ENCODE peak calls at places on chromosomes 3 and 15, in ten cellular contexts. Z, V, Y, B, N, W, C, H, I and X are unnamed samples.

GRCh38 chr3:122281891-122282290 is 43.2 kb upstream of the CSTA start:
- DNase-seq in Z (no peak), V (no peak), Y (no peak), B (no peak), N (no peak), W (no peak), C (no peak), H (no peak), I (no peak), X (no peak)

GRCh38 chr15:65833501-65834220 is 35.6 kb upstream of the RAB11A start:
- DNase-seq in Z (no peak), V (no peak), Y (no peak), B (no peak), N (no peak), W (no peak), C (no peak), H (peak; percentile 48), I (no peak), X (no peak)

GRCh38 chr15:80010131-80010673 is 39.2 kb upstream of the BCL2A1 start:
- DNase-seq in Z (no peak), V (no peak), Y (no peak), B (peak; percentile 12), N (no peak), W (peak; percentile 10), C (no peak), H (no peak), I (no peak), X (no peak)

GRCh38 chr3:13462125-13462629 is 17.9 kb upstream of the HDAC11 start:
- DNase-seq in Z (no peak), V (no peak), Y (no peak), B (no peak), N (no peak), W (no peak), C (no peak), H (no peak), I (no peak), X (no peak)

GRCh38 chr3:104066658-104067057 is 1300.1 kb upstream of the ALCAM start:
- DNase-seq in Z (no peak), V (no peak), Y (no peak), B (peak; percentile 83), N (no peak), W (peak; percentile 8), C (no peak), H (no peak), I (no peak), X (no peak)

GRCh38 chr3:128555098-128555825 is 62.3 kb upstream of the GATA2 start:
- DNase-seq in Z (no peak), V (no peak), Y (peak; percentile 85), B (no peak), N (no peak), W (peak; percentile 51), C (no peak), H (peak; percentile 48), I (no peak), X (no peak)

GRCh38 chr3:42394579-42395288 is 15.7 kb downstream of the LYZL4 start:
- DNase-seq in Z (no peak), V (no peak), Y (no peak), B (no peak), N (no peak), W (no peak), C (no peak), H (no peak), I (no peak), X (no peak)

GRCh38 chr3:40752492-40752891 is 227.7 kb downstream of the ZNF621 start:
- DNase-seq in Z (no peak), V (no peak), Y (no peak), B (no peak), N (no peak), W (no peak), C (no peak), H (no peak), I (no peak), X (no peak)

GRCh38 chr3:85821130-85821756 is 862.5 kb downstream of the CADM2 start:
- DNase-seq in Z (no peak), V (no peak), Y (no peak), B (peak; percentile 0), N (no peak), W (peak; percentile 2), C (no peak), H (no peak), I (no peak), X (no peak)

GRCh38 chr15:84955089-84955848 is 26.4 kb upstream of the PDE8A start:
- DNase-seq in Z (peak; percentile 78), V (peak; percentile 65), Y (peak; percentile 89), B (peak; percentile 88), N (peak; percentile 25), W (peak; percentile 83), C (peak; percentile 70), H (peak; percentile 77), I (peak; percentile 51), X (peak; percentile 30)

GRCh38 chr15:63449711-63450110 is 54.7 kb upstream of the USP3 start:
- DNase-seq in Z (no peak), V (no peak), Y (no peak), B (no peak), N (no peak), W (peak; percentile 15), C (no peak), H (no peak), I (no peak), X (no peak)

GRCh38 chr3:168625477-168625876 is 529.8 kb upstream of the GOLIM4 start:
- DNase-seq in Z (no peak), V (no peak), Y (no peak), B (no peak), N (no peak), W (no peak), C (no peak), H (no peak), I (no peak), X (no peak)

GRCh38 chr3:55337641-55338174 is 149.4 kb downstream of the WNT5A start:
- DNase-seq in Z (no peak), V (no peak), Y (no peak), B (no peak), N (no peak), W (no peak), C (no peak), H (no peak), I (no peak), X (no peak)

DNA sequence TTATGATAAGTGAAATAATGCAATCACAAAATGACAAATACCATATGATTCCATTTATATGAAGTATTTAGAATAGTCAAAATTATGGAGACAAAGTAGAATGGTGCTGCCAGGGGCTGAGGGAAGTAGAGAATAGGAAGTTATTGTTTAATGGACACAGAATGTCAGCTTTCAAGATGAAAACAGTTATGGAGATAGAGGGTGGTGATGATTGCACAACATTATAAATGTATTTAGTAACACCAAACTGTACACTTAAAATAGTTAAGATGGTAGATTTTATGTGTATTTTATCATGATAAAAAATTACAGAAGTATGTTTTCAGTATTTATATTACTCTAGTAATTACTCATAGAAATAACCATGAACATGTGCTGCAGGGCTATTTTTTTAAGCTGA is 100.8 kb upstream of the AZI2 start:
- DNase-seq in Z (no peak), V (no peak), Y (no peak), B (no peak), N (no peak), W (no peak), C (no peak), H (no peak), I (no peak), X (no peak)
- H3K9me3 ChIP-seq in Z (no peaks in the 10 kb centered on the region), V (no peaks in the 10 kb centered on the region), Y (no peaks in the 10 kb centered on the region), B (peaks cover 17% of the 10 kb centered on the region), N (no peaks in the 10 kb centered on the region), W (no peaks in the 10 kb centered on the region), C (no peaks in the 10 kb centered on the region), H (no peaks in the 10 kb centered on the region), I (no peaks in the 10 kb centered on the region), X (no peaks in the 10 kb centered on the region)

DNA sequence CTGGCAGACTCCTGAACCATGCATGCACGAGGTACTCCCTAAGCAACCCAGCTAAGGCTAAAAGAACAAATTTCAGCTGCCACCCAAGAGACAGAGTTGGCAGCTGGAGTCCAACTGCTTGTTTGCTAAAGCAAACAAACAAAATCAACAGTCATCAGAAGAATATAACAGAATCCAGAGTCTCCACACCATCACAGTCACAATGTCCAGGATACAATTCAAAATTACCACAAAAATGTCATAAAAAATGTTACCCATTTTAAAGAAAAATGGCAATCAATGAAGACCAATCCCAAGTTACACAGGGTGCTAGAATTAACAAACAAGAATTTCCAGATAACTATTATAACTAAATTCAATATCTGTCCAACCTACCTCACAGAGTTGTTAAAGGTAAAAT is 42.9 kb downstream of the RFTN1 start:
- DNase-seq in Z (no peak), V (no peak), Y (no peak), B (no peak), N (no peak), W (no peak), C (no peak), H (no peak), I (no peak), X (no peak)
- H3K9me3 ChIP-seq in Z (peaks cover 4% of the 10 kb centered on the region), V (no peaks in the 10 kb centered on the region), Y (no peaks in the 10 kb centered on the region), B (peaks cover 7% of the 10 kb centered on the region), N (peaks cover 5% of the 10 kb centered on the region), W (no peaks in the 10 kb centered on the region), C (no peaks in the 10 kb centered on the region), H (no peaks in the 10 kb centered on the region), I (no peaks in the 10 kb centered on the region), X (no peaks in the 10 kb centered on the region)

GRCh38 chr3:12427551-12427950 is 56.7 kb upstream of the TSEN2 start:
- DNase-seq in Z (no peak), V (no peak), Y (no peak), B (peak; percentile 24), N (no peak), W (no peak), C (no peak), H (no peak), I (no peak), X (no peak)
- H3K9me3 ChIP-seq in Z (no peaks in the 10 kb centered on the region), V (no peaks in the 10 kb centered on the region), Y (no peaks in the 10 kb centered on the region), B (no peaks in the 10 kb centered on the region), N (no peaks in the 10 kb centered on the region), W (no peaks in the 10 kb centered on the region), C (no peaks in the 10 kb centered on the region), H (no peaks in the 10 kb centered on the region), I (no peaks in the 10 kb centered on the region), X (no peaks in the 10 kb centered on the region)

GRCh38 chr3:44555753-44556152 is 760 bp downstream of the ZKSCAN7 start:
- DNase-seq in Z (peak; percentile 18), V (no peak), Y (no peak), B (peak; percentile 13), N (no peak), W (peak; percentile 10), C (no peak), H (no peak), I (no peak), X (no peak)

GRCh38 chr3:44557074-44557473 is 2.1 kb downstream of the ZKSCAN7 start:
- DNase-seq in Z (no peak), V (no peak), Y (no peak), B (no peak), N (no peak), W (no peak), C (no peak), H (no peak), I (no peak), X (no peak)

GRCh38 chr3:44562147-44562546 is 7.2 kb downstream of the ZKSCAN7 start:
- DNase-seq in Z (no peak), V (no peak), Y (no peak), B (no peak), N (no peak), W (no peak), C (no peak), H (no peak), I (no peak), X (no peak)

DNA sequence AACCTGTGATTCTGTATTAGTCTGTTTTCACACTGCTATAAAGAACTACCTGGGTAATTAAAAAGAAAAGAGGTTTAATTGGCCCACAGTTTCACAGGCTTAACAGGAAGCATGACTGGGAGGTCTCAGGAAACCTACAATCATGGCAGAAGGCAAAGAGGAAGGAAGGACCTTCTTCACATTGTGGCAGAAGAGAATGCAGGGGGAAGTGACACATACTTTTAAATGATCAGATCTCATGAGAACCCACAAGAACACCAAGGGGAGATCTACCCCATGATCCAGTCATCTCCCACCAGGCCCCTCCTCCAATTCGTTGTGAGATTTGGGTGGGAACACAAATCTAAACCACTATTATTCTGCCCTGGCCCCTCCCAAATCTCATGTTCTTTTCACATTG is 6.1 kb downstream of the ZKSCAN7 start:
- DNase-seq in Z (no peak), V (no peak), Y (no peak), B (no peak), N (no peak), W (no peak), C (no peak), H (no peak), I (no peak), X (no peak)
- H3K9me3 ChIP-seq in Z (peaks cover 9% of the 10 kb centered on the region), V (peaks cover 5% of the 10 kb centered on the region), Y (no peaks in the 10 kb centered on the region), B (peaks cover 7% of the 10 kb centered on the region), N (peaks cover 6% of the 10 kb centered on the region), W (no peaks in the 10 kb centered on the region), C (no peaks in the 10 kb centered on the region), H (no peaks in the 10 kb centered on the region), I (peaks cover 2% of the 10 kb centered on the region), X (no peaks in the 10 kb centered on the region)